ENCODE peak calls at places on chromosomes 6 and 20, in seven cellular contexts. M is transverse colon, G is SK-N-SH, Y is Panc1, P is upper lobe of left lung, L is stomach, Z is K562. T is an unnamed sample.

GRCh38 chr6:116073765-116074450 is 13.2 kb upstream of the FRK start:
- DNase-seq in P (no peak), Z (no peak), G (no peak), L (no peak), M (no peak), Y (peak), T (no peak)

GRCh38 chr6:48101277-48101676 is 9.7 kb downstream of the PTCHD4 start:
- DNase-seq in G (no peak), M (no peak), Y (no peak), L (no peak), P (no peak), Z (no peak), T (no peak)

GRCh38 chr6:137106183-137106582 is 61.4 kb upstream of the IL20RA start:
- DNase-seq in G (no peak), P (no peak), L (no peak), M (no peak), Y (no peak), Z (no peak), T (no peak)

GRCh38 chr6:160919713-160920112 is 71.9 kb upstream of the MAP3K4 start:
- DNase-seq in M (no peak), G (no peak), Z (no peak), Y (no peak), P (peak), L (no peak), T (no peak)

GRCh38 chr6:82094166-82094806 is 153.3 kb downstream of the IBTK start:
- DNase-seq in M (no peak), G (no peak), P (no peak), L (no peak), Z (no peak), Y (no peak), T (no peak)

GRCh38 chr6:157069585-157069984 is 253.7 kb downstream of the TMEM242 start:
- DNase-seq in Z (no peak), Y (no peak), M (no peak), G (no peak), P (no peak), L (no peak), T (no peak)

GRCh38 chr6:166597711-166598440 is 11.4 kb upstream of the RAMACL start:
- DNase-seq in G (no peak), P (no peak), L (no peak), Z (no peak), M (no peak), Y (no peak), T (no peak)

GRCh38 chr20:24106155-24106800 is 117.7 kb upstream of the GGTLC1 start:
- DNase-seq in M (no peak), P (no peak), Z (no peak), G (no peak), L (no peak), Y (no peak), T (no peak)

GRCh38 chr20:23003916-23004315 is 31.2 kb upstream of the SSTR4 start:
- DNase-seq in L (no peak), P (no peak), G (no peak), Y (no peak), Z (no peak), M (no peak), T (no peak)

GRCh38 chr6:36839819-36840379 is 655 bp upstream of the CPNE5 start:
- DNase-seq in Y (no peak), Z (peak), M (no peak), P (no peak), L (peak), G (peak), T (no peak)

GRCh38 chr6:45436544-45437440 is 59.1 kb upstream of the SUPT3H start:
- DNase-seq in Z (peak), Y (no peak), L (no peak), P (peak), G (no peak), M (no peak), T (no peak)

GRCh38 chr6:105644073-105644489 is 241.2 kb upstream of the PREP start:
- DNase-seq in G (no peak), M (no peak), Z (no peak), P (no peak), Y (no peak), L (no peak), T (no peak)

GRCh38 chr20:33811763-33812672 is 870 bp downstream of the CHMP4B start:
- DNase-seq in Y (peak), Z (peak), P (peak), L (peak), M (peak), G (peak), T (peak)

DNA sequence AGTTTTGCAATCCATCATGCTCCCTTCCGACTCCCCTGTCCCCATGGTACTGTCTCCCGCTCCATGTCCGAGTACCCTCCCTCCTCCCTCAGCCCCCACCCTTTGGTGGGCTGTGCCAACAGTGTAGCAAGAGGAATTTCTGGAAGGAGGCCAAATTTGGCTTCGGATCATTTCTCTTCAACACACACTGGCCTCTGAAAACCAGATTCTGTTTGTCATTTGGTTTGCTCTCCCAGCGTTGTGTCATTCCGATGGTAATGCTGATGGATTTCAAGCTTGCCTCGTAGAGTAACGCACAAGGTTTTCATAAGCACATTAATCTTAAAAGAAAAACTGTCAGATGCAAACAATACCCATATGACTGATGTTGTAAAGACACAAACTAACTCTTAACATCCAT is 22.9 kb upstream of the PAX1 start:
- DNase-seq in Y (no peak), G (no peak), M (no peak), Z (no peak), P (no peak), L (no peak), T (no peak)
- TF ChIP-seq POLR2AphosphoS5 in Y (no peak), G (no peak), M (no peak), Z (no peak), P (no peak), L (no peak), T (no peak)

GRCh38 chr6:139341060-139341459 is 33.4 kb downstream of the CITED2 start:
- DNase-seq in Z (no peak), P (no peak), L (no peak), G (no peak), M (no peak), Y (no peak), T (no peak)
- TF ChIP-seq CTCF in Z (no peak), P (no peak), L (no peak), G (no peak), M (no peak), Y (no peak), T (no peak)

DNA sequence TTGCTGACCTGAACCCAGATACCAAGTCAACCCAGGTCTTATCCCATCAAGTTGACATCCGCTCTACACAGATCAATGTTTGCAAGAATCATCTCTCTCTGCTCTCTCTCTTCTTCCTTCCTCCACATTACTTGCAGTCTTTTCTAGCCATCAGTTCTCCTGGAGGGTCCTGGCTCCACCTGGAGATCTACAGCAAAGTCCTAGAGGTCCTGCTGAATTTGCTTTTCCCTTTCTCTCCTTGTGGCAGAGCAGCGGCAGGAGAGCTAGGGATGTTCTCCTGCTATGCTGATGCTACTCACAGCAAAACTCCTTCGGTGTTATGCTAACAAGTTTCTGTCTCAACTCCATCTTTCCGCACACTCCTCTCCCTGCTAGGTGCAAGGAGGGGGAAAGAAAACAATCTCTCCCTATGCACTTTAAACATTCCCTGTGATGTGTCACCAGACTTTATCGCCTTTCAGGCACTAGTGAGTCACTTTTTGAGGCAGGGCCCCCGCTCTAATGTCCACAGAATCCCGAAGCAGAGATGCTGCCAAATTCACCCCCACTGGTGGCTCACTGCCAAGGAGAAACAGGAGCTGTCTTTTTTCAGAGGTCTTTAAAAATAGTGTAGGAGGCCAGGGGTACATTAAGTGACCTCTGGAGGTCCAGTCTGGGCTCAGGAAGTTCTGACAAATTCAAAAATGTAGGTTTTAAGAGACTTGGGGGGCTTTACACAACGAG is 62.6 kb downstream of the FAM50B start:
- DNase-seq in M (no peak), Y (peak), L (peak), P (no peak), Z (peak), G (peak), T (no peak)
- TF ChIP-seq POLR2AphosphoS5 in M (no peak), Y (peak), L (peak), P (no peak), Z (peak), G (peak), T (peak)

DNA sequence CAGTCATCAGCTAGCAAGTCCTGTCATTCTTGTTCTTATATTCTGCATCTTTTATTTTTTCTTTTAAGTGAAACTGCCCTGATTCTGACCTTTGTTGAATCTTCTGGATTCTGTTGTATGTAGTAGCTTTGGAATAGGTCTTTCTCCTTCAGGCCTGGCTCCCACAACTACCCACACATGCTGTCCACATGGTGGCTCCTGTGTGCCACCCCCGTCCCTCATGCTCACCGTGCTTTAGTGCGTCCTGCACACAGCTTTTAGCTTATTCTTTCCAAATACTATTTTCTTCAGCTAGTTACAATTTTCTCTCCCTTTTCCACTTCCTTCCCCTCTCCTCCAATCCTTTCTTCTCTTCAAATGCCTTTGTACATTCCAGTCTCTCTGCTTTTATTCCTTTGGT is 61.8 kb downstream of the CTNNBL1 start:
- DNase-seq in Z (no peak), M (no peak), Y (no peak), L (no peak), P (no peak), G (peak), T (no peak)
- TF ChIP-seq CTCF in Z (peak), M (no peak), Y (no peak), L (no peak), P (no peak), G (no peak), T (peak)

DNA sequence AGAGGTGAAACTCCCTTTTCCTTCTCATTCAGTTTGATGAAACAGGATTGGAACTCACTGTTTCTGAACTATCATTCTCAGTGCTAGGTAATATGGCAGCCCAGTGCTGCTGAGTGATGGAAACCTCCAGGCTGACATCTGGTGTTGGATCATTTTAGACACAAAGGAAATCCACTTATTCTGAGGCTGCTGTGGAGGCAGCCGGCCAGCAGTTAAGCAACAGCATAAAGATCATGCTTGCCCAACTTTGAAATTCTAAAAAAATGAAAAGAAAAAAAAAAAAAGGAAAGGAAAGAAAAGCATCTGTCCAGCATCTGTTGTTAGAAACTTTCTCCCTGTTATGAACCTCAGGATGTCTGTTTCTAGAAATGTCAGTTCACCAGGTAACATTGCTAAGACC is 96.5 kb downstream of the RFPL4B start:
- DNase-seq in Y (no peak), Z (no peak), P (no peak), L (peak), G (peak), M (no peak), T (no peak)
- TF ChIP-seq POLR2AphosphoS5 in Y (no peak), Z (no peak), P (no peak), L (peak), G (no peak), M (no peak), T (no peak)

GRCh38 chr20:50744143-50744792 is 12.9 kb downstream of the PARD6B start:
- DNase-seq in P (peak), M (peak), L (peak), G (peak), Y (no peak), Z (peak), T (peak)
- TF ChIP-seq CTCF in P (no peak), M (peak), L (no peak), G (peak), Y (no peak), Z (peak), T (no peak)

T was measured in prostate gland.